ENCODE peak calls at places on chromosomes 5 and 9, in four cellular contexts. Q is sciatic nerve, J is naive B cell, X is endothelial cell. S is an unnamed sample.

GRCh38 chr9:35490155-35490909 is 421 bp downstream of the RUSC2 start:
- DNase-seq in X (peak; percentile 15), Q (peak; percentile 76), J (no peak), S (peak; percentile 51)

GRCh38 chr9:79215819-79216218 is 355.9 kb upstream of the TLE4 start:
- DNase-seq in Q (no peak), X (no peak), J (no peak), S (no peak)

GRCh38 chr5:52269853-52270252 is 517.9 kb upstream of the ITGA1 start:
- DNase-seq in J (no peak), Q (no peak), X (no peak), S (no peak)

GRCh38 chr9:34536685-34537084 is 13.9 kb upstream of the ENHO start:
- DNase-seq in J (no peak), X (no peak), Q (no peak), S (no peak)

GRCh38 chr5:30500513-30500912 is 693.0 kb upstream of the CDH6 start:
- DNase-seq in Q (no peak), X (no peak), J (no peak), S (no peak)

GRCh38 chr9:134559013-134559412 is 82.6 kb upstream of the COL5A1 start:
- DNase-seq in J (no peak), Q (peak; percentile 26), X (no peak), S (no peak)

GRCh38 chr9:100426532-100427365 is at the start of gene MSANTD3:
- DNase-seq in J (peak; percentile 56), X (peak; percentile 70), Q (peak; percentile 71), S (peak; percentile 90)

GRCh38 chr5:120463991-120464626 is at the start of gene PRR16:
- DNase-seq in J (peak; percentile 51), Q (peak; percentile 59), X (peak; percentile 66), S (peak; percentile 85)

GRCh38 chr5:97071101-97071500 is 71.3 kb downstream of the LIX1 start:
- DNase-seq in Q (no peak), X (no peak), J (no peak), S (no peak)

GRCh38 chr5:93126634-93127033 is 454.4 kb downstream of the NR2F1-AS1 start:
- DNase-seq in J (no peak), Q (no peak), X (no peak), S (no peak)

GRCh38 chr5:100647461-100648230 is 112.5 kb downstream of the FAM174A start:
- DNase-seq in J (no peak), X (no peak), Q (peak; percentile 75), S (peak; percentile 61)

GRCh38 chr5:172721455-172722308 is 49.3 kb downstream of the DUSP1 start:
- DNase-seq in Q (no peak), X (no peak), J (no peak), S (no peak)

GRCh38 chr9:134163374-134164196 is 779 bp downstream of the RNU6ATAC start:
- DNase-seq in Q (peak; percentile 81), X (peak; percentile 60), J (peak; percentile 62), S (peak; percentile 55)

GRCh38 chr5:142753114-142753764 is 16.9 kb upstream of the ARHGAP26 start:
- DNase-seq in Q (no peak), J (no peak), X (no peak), S (no peak)

GRCh38 chr5:126403156-126403555 is 20.1 kb upstream of the GRAMD2B start:
- DNase-seq in J (no peak), Q (no peak), X (no peak), S (no peak)

GRCh38 chr9:137168907-137169763 is 716 bp downstream of the LRRC26 start:
- DNase-seq in J (no peak), X (peak; percentile 34), Q (no peak), S (peak; percentile 49)

GRCh38 chr9:128249914-128250838 is 25.6 kb downstream of the GOLGA2 start:
- DNase-seq in J (peak; percentile 95), X (peak; percentile 96), Q (peak; percentile 93), S (peak; percentile 94)

GRCh38 chr9:89815061-89815902 is 210.5 kb downstream of the GADD45G start:
- DNase-seq in X (no peak), J (no peak), Q (no peak), S (no peak)

GRCh38 chr5:5494489-5495402 is 72.3 kb downstream of the ICE1 start:
- DNase-seq in Q (peak; percentile 81), J (peak; percentile 80), X (peak; percentile 60), S (peak; percentile 78)

GRCh38 chr5:150353395-150353675 is 4.2 kb upstream of the TCOF1 start:
- DNase-seq in Q (no peak), J (no peak), X (no peak), S (no peak)

GRCh38 chr9:88791105-88791805 is 200.0 kb upstream of the S1PR3 start:
- DNase-seq in X (no peak), J (no peak), Q (no peak), S (no peak)

GRCh38 chr5:176612855-176613254 is 2.9 kb upstream of the GPRIN1 start:
- DNase-seq in J (no peak), X (no peak), Q (no peak), S (no peak)

GRCh38 chr5:164326219-164326618 is 820.8 kb downstream of the MAT2B start:
- DNase-seq in J (no peak), X (no peak), Q (no peak), S (no peak)

GRCh38 chr9:92973700-92974099 is 26.4 kb downstream of the FGD3 start:
- DNase-seq in X (no peak), J (no peak), Q (no peak), S (no peak)

GRCh38 chr9:12633016-12633765 is 60.0 kb upstream of the TYRP1 start:
- DNase-seq in J (no peak), X (no peak), Q (no peak), S (no peak)

GRCh38 chr5:133460172-133460758 is 152.1 kb downstream of the FSTL4 start:
- DNase-seq in J (peak; percentile 2), Q (no peak), X (peak; percentile 64), S (no peak)

S was measured in hepatocyte.